ENCODE peak calls at places on chromosomes 5 and 9, in nine cellular contexts. One of them, this sample, is unnamed.

GRCh38 chr9:35972093-35972492 is 14.1 kb upstream of the OR2S2 start:
- DNase-seq in myocyte: no peak
- DNase-seq in right atrium auricular region: no peak
- DNase-seq in stimulated activated CD4-positive, alpha-beta T cell treated with anti-CD3 and anti-CD28 coated beads, Interleukin-2, amount 100 ng/mL, for 24 hours: no peak
- DNase-seq in kidney epithelial cell: no peak
- DNase-seq in PC-9: no peak
- DNase-seq in nucleus accumbens: no peak
- DNase-seq in upper lobe of right lung: no peak
- DNase-seq in astrocyte of the spinal cord: no peak
- DNase-seq in this sample: no peak

GRCh38 chr9:113131689-113132151 is 19.1 kb upstream of the SLC31A2 start:
- DNase-seq in myocyte: peak
- DNase-seq in right atrium auricular region: no peak
- DNase-seq in kidney epithelial cell: no peak
- DNase-seq in nucleus accumbens: no peak
- DNase-seq in stimulated activated CD4-positive, alpha-beta T cell treated with anti-CD3 and anti-CD28 coated beads, Interleukin-2, amount 100 ng/mL, for 24 hours: no peak
- DNase-seq in astrocyte of the spinal cord: peak
- DNase-seq in PC-9: peak
- DNase-seq in upper lobe of right lung: no peak
- DNase-seq in this sample: no peak

GRCh38 chr9:129415031-129415953 is 205.6 kb downstream of the C9orf50 start:
- DNase-seq in stimulated activated CD4-positive, alpha-beta T cell treated with anti-CD3 and anti-CD28 coated beads, Interleukin-2, amount 100 ng/mL, for 24 hours: no peak
- DNase-seq in nucleus accumbens: no peak
- DNase-seq in astrocyte of the spinal cord: no peak
- DNase-seq in upper lobe of right lung: no peak
- DNase-seq in myocyte: no peak
- DNase-seq in kidney epithelial cell: no peak
- DNase-seq in PC-9: no peak
- DNase-seq in right atrium auricular region: no peak
- DNase-seq in this sample: peak

GRCh38 chr5:138936225-138936967 is 61.3 kb upstream of the LRRTM2 start:
- DNase-seq in kidney epithelial cell: no peak
- DNase-seq in stimulated activated CD4-positive, alpha-beta T cell treated with anti-CD3 and anti-CD28 coated beads, Interleukin-2, amount 100 ng/mL, for 24 hours: no peak
- DNase-seq in PC-9: no peak
- DNase-seq in astrocyte of the spinal cord: no peak
- DNase-seq in right atrium auricular region: peak
- DNase-seq in upper lobe of right lung: no peak
- DNase-seq in nucleus accumbens: no peak
- DNase-seq in myocyte: no peak
- DNase-seq in this sample: no peak

GRCh38 chr9:136522354-136523237 is 23.3 kb downstream of the NOTCH1 start:
- DNase-seq in kidney epithelial cell: no peak
- DNase-seq in upper lobe of right lung: peak
- DNase-seq in myocyte: no peak
- DNase-seq in right atrium auricular region: no peak
- DNase-seq in stimulated activated CD4-positive, alpha-beta T cell treated with anti-CD3 and anti-CD28 coated beads, Interleukin-2, amount 100 ng/mL, for 24 hours: no peak
- DNase-seq in PC-9: no peak
- DNase-seq in astrocyte of the spinal cord: no peak
- DNase-seq in nucleus accumbens: no peak
- DNase-seq in this sample: no peak

GRCh38 chr5:11973469-11973868 is 69.2 kb upstream of the CTNND2 start:
- DNase-seq in kidney epithelial cell: no peak
- DNase-seq in astrocyte of the spinal cord: no peak
- DNase-seq in myocyte: no peak
- DNase-seq in stimulated activated CD4-positive, alpha-beta T cell treated with anti-CD3 and anti-CD28 coated beads, Interleukin-2, amount 100 ng/mL, for 24 hours: no peak
- DNase-seq in right atrium auricular region: no peak
- DNase-seq in upper lobe of right lung: no peak
- DNase-seq in nucleus accumbens: no peak
- DNase-seq in PC-9: no peak
- DNase-seq in this sample: no peak

GRCh38 chr5:133930061-133930823 is 38.2 kb downstream of the C5orf15 start:
- DNase-seq in astrocyte of the spinal cord: peak
- DNase-seq in PC-9: no peak
- DNase-seq in upper lobe of right lung: no peak
- DNase-seq in kidney epithelial cell: no peak
- DNase-seq in stimulated activated CD4-positive, alpha-beta T cell treated with anti-CD3 and anti-CD28 coated beads, Interleukin-2, amount 100 ng/mL, for 24 hours: peak
- DNase-seq in myocyte: no peak
- DNase-seq in right atrium auricular region: no peak
- DNase-seq in nucleus accumbens: no peak
- DNase-seq in this sample: peak

GRCh38 chr5:154722936-154723335 is 32.2 kb upstream of the LARP1 start:
- DNase-seq in PC-9: no peak
- DNase-seq in right atrium auricular region: no peak
- DNase-seq in nucleus accumbens: no peak
- DNase-seq in astrocyte of the spinal cord: no peak
- DNase-seq in upper lobe of right lung: no peak
- DNase-seq in kidney epithelial cell: no peak
- DNase-seq in stimulated activated CD4-positive, alpha-beta T cell treated with anti-CD3 and anti-CD28 coated beads, Interleukin-2, amount 100 ng/mL, for 24 hours: no peak
- DNase-seq in myocyte: no peak
- DNase-seq in this sample: no peak

GRCh38 chr9:91151014-91151740 is 210.5 kb downstream of the AUH start:
- DNase-seq in myocyte: peak
- DNase-seq in upper lobe of right lung: no peak
- DNase-seq in PC-9: no peak
- DNase-seq in stimulated activated CD4-positive, alpha-beta T cell treated with anti-CD3 and anti-CD28 coated beads, Interleukin-2, amount 100 ng/mL, for 24 hours: peak
- DNase-seq in nucleus accumbens: no peak
- DNase-seq in kidney epithelial cell: no peak
- DNase-seq in astrocyte of the spinal cord: peak
- DNase-seq in right atrium auricular region: no peak
- DNase-seq in this sample: no peak

GRCh38 chr5:93477791-93478190 is 103.2 kb downstream of the NR2F1-AS1 start:
- DNase-seq in right atrium auricular region: no peak
- DNase-seq in stimulated activated CD4-positive, alpha-beta T cell treated with anti-CD3 and anti-CD28 coated beads, Interleukin-2, amount 100 ng/mL, for 24 hours: no peak
- DNase-seq in nucleus accumbens: no peak
- DNase-seq in upper lobe of right lung: no peak
- DNase-seq in astrocyte of the spinal cord: no peak
- DNase-seq in myocyte: no peak
- DNase-seq in kidney epithelial cell: no peak
- DNase-seq in PC-9: no peak
- DNase-seq in this sample: no peak

GRCh38 chr5:134100283-134101011 is 14.0 kb upstream of the TCF7 start:
- DNase-seq in PC-9: no peak
- DNase-seq in kidney epithelial cell: peak
- DNase-seq in nucleus accumbens: no peak
- DNase-seq in stimulated activated CD4-positive, alpha-beta T cell treated with anti-CD3 and anti-CD28 coated beads, Interleukin-2, amount 100 ng/mL, for 24 hours: peak
- DNase-seq in upper lobe of right lung: no peak
- DNase-seq in astrocyte of the spinal cord: peak
- DNase-seq in myocyte: no peak
- DNase-seq in right atrium auricular region: peak
- DNase-seq in this sample: no peak

This sample was measured in posterior cingulate gyrus.